ENCODE peak calls at places on chromosome 1, in four cellular contexts. O, T, P and A are unnamed samples.

GRCh38 chr1:78688701-78689100 is 39.1 kb downstream of the IFI44 start:
- DNase-seq in T (peak), O (peak), P (no peak), A (no peak)

GRCh38 chr1:216883518-216883917 is 160.3 kb upstream of the ESRRG start:
- DNase-seq in P (no peak), O (no peak), T (no peak), A (no peak)

GRCh38 chr1:25174730-25175612 is 57.3 kb downstream of the SYF2 start:
- DNase-seq in T (no peak), O (no peak), P (peak), A (no peak)

GRCh38 chr1:216904457-216904856 is 181.2 kb upstream of the ESRRG start:
- DNase-seq in O (no peak), T (no peak), P (no peak), A (no peak)

GRCh38 chr1:94886361-94886760 is 40.5 kb downstream of the CNN3 start:
- DNase-seq in O (no peak), T (no peak), P (no peak), A (no peak)

GRCh38 chr1:53024117-53024516 is 37.9 kb upstream of the PODN start:
- DNase-seq in P (no peak), T (no peak), O (no peak), A (no peak)

GRCh38 chr1:29461115-29461739 is 224.9 kb downstream of the PTPRU start:
- DNase-seq in P (no peak), T (no peak), O (no peak), A (no peak)

GRCh38 chr1:223531742-223532341 is 133.7 kb downstream of the CAPN8 start:
- DNase-seq in O (peak), T (peak), P (peak), A (peak)

GRCh38 chr1:43292151-43292550 is 6.8 kb upstream of the C1orf210 start:
- DNase-seq in O (no peak), T (no peak), P (no peak), A (no peak)

GRCh38 chr1:84797603-84798002 is 95.4 kb downstream of the LPAR3 start:
- DNase-seq in P (no peak), T (no peak), O (no peak), A (peak)

GRCh38 chr1:112957133-112957812 is 1.3 kb upstream of the SLC16A1 start:
- DNase-seq in T (peak), P (peak), O (peak), A (peak)

GRCh38 chr1:975365-975764 is 6.5 kb downstream of the PERM1 start:
- DNase-seq in P (no peak), O (no peak), T (no peak), A (no peak)

GRCh38 chr1:246311461-246311860 is 195.6 kb downstream of the SMYD3 start:
- DNase-seq in T (no peak), P (no peak), O (no peak), A (no peak)

GRCh38 chr1:89843279-89844121 is 22.7 kb downstream of the LRRC8D start:
- DNase-seq in P (no peak), T (peak), O (peak), A (no peak)

GRCh38 chr1:39195166-39196111 is 9.1 kb upstream of the MACF1 start:
- DNase-seq in O (peak), T (no peak), P (no peak), A (no peak)

GRCh38 chr1:3864884-3865283 is 7.6 kb downstream of the DFFB start:
- DNase-seq in O (no peak), T (no peak), P (no peak), A (no peak)

GRCh38 chr1:7335224-7335879 is 435.7 kb upstream of the VAMP3 start:
- DNase-seq in O (peak), P (no peak), T (peak), A (no peak)

GRCh38 chr1:187839873-187840272 is 1011.1 kb downstream of the PLA2G4A start:
- DNase-seq in P (no peak), T (no peak), O (no peak), A (no peak)

GRCh38 chr1:9724706-9725476 is 73.4 kb downstream of the PIK3CD start:
- DNase-seq in T (peak), P (peak), O (peak), A (peak)

GRCh38 chr1:153000294-153000693 is 1.3 kb upstream of the SPRR3 start:
- DNase-seq in T (no peak), O (no peak), P (no peak), A (no peak)

GRCh38 chr1:79981483-79981882 is 975.0 kb upstream of the ADGRL4 start:
- DNase-seq in P (no peak), O (no peak), T (no peak), A (no peak)

GRCh38 chr1:242147096-242147976 is 148.4 kb upstream of the MAP1LC3C start:
- DNase-seq in T (peak), P (no peak), O (no peak), A (no peak)

GRCh38 chr1:242140871-242141270 is 142.0 kb upstream of the MAP1LC3C start:
- DNase-seq in O (no peak), T (no peak), P (no peak), A (no peak)

GRCh38 chr1:242146640-242147039 is 147.7 kb upstream of the MAP1LC3C start:
- DNase-seq in T (no peak), O (no peak), P (no peak), A (no peak)
- TF ChIP-seq MAZ in T (no peak), O (no peak), P (no peak), A (no peak)

GRCh38 chr1:5950994-5951749 is 41.1 kb downstream of the NPHP4 start:
- DNase-seq in O (no peak), P (no peak), T (no peak), A (no peak)

GRCh38 chr1:5954964-5955363 is 37.3 kb downstream of the NPHP4 start:
- DNase-seq in P (no peak), O (no peak), T (no peak), A (no peak)

GRCh38 chr1:5955479-5955977 is 36.7 kb downstream of the NPHP4 start:
- DNase-seq in O (no peak), T (no peak), P (peak), A (no peak)

GRCh38 chr1:5951846-5952410 is 40.3 kb downstream of the NPHP4 start:
- DNase-seq in P (no peak), O (no peak), T (no peak), A (no peak)

DNA sequence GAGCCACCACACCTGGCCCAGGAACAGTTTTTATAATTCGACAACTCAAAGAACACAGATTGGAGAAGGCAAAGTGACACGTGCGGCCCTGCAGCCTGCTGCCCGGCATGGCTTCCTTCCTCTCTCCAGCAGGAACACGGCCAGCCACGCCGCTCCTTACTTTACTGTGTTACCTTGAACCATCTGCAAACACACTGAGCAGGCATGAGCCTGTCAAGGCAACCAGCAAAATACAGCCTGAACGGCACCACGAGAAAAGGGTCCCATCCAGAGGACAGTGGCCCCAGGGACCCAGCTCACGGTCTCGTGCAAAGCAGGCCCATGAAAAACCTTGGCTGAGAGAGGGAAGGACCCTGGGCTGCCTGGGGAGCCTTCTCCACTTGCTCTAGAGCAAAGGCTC is 38.8 kb downstream of the NPHP4 start:
- DNase-seq in P (no peak), O (no peak), T (no peak), A (no peak)
- TF ChIP-seq MAZ in P (no peak), O (no peak), T (no peak), A (no peak)

GRCh38 chr1:46405204-46405555 is 11.1 kb downstream of the FAAH start:
- DNase-seq in T (no peak), O (no peak), P (no peak), A (no peak)

GRCh38 chr1:46406881-46407608 is 12.9 kb downstream of the FAAH start:
- DNase-seq in P (no peak), T (no peak), O (no peak), A (no peak)

GRCh38 chr1:46403916-46404315 is 9.8 kb downstream of the FAAH start:
- DNase-seq in O (no peak), P (no peak), T (no peak), A (no peak)

GRCh38 chr1:46405724-46406123 is 11.6 kb downstream of the FAAH start:
- DNase-seq in T (no peak), P (no peak), O (no peak), A (no peak)

DNA sequence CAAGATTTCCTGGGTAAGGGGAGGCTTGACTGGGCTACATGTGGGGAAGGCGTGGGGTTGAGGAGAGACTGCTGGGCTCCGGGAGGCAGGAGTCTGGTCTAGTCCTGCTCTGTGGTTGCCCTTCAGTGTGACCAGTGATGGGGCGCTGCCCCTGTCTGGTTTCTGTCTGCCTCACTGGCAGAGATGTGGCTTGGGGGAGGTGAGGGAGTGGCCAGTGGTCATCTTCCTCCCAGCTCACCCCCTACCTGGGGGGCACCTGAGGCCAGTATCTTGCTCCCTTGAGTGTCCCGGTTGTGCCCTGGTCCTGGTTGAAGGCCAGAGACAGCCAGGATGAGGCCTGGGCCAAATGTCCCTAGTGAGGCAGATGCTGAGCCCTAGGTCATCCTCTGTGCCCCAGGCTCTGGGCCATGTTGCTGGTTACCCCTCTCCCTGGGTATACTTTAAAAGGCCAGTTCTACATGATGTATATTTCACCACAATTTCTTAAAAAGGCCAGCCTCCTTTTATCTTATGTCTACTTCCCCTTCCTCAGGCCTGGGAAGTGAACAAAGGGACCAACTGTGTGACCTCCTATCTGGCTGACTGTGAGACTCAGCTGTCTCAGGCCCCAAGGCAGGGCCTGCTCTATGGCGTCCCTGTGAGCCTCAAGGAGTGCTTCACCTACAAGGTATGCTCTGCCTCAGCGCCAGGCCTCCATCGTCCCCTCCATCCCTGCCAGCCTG is 10.5 kb downstream of the FAAH start:
- DNase-seq in O (no peak), P (no peak), T (no peak), A (no peak)
- TF ChIP-seq MAZ in O (no peak), P (no peak), T (no peak), A (no peak)

GRCh38 chr1:34418166-34418565 is 241.5 kb downstream of the C1orf94 start:
- DNase-seq in T (no peak), O (no peak), P (no peak), A (no peak)
- TF ChIP-seq MAZ in T (no peak), O (no peak), P (no peak), A (no peak)